ENCODE peak calls at places on chromosomes 7 and 10, in ten cellular contexts. One of them, this sample, is unnamed.

GRCh38 chr10:53005612-53006325 is 233.2 kb upstream of the MBL2 start:
- DNase-seq in left kidney: peak
- DNase-seq in NCI-H1092: no peak
- DNase-seq in fibroblast of the aortic adventitia: no peak
- DNase-seq in germinal center: no peak
- DNase-seq in K562: no peak
- DNase-seq in neural progenitor cell: no peak
- DNase-seq in occipital lobe: no peak
- DNase-seq in T-helper 2 cell: no peak
- DNase-seq in fibroblast of pulmonary artery: no peak
- DNase-seq in this sample: no peak

GRCh38 chr10:784759-785538 is 95.5 kb upstream of the DIP2C start:
- DNase-seq in neural progenitor cell: peak
- DNase-seq in NCI-H1092: no peak
- DNase-seq in fibroblast of pulmonary artery: peak
- DNase-seq in germinal center: no peak
- DNase-seq in fibroblast of the aortic adventitia: peak
- DNase-seq in occipital lobe: peak
- DNase-seq in left kidney: peak
- DNase-seq in T-helper 2 cell: peak
- DNase-seq in K562: peak
- DNase-seq in this sample: peak

GRCh38 chr7:116177009-116177408 is 33.3 kb upstream of the TES start:
- DNase-seq in K562: no peak
- DNase-seq in left kidney: no peak
- DNase-seq in NCI-H1092: no peak
- DNase-seq in occipital lobe: no peak
- DNase-seq in fibroblast of pulmonary artery: peak
- DNase-seq in germinal center: no peak
- DNase-seq in T-helper 2 cell: no peak
- DNase-seq in neural progenitor cell: no peak
- DNase-seq in fibroblast of the aortic adventitia: peak
- DNase-seq in this sample: no peak

GRCh38 chr7:129959480-129960332 is 6.9 kb upstream of the UBE2H start:
- DNase-seq in NCI-H1092: no peak
- DNase-seq in germinal center: no peak
- DNase-seq in T-helper 2 cell: no peak
- DNase-seq in K562: no peak
- DNase-seq in left kidney: no peak
- DNase-seq in neural progenitor cell: no peak
- DNase-seq in fibroblast of the aortic adventitia: no peak
- DNase-seq in occipital lobe: no peak
- DNase-seq in fibroblast of pulmonary artery: peak
- DNase-seq in this sample: no peak

GRCh38 chr7:137538361-137538762 is 194.8 kb upstream of the PTN start:
- DNase-seq in left kidney: no peak
- DNase-seq in K562: no peak
- DNase-seq in T-helper 2 cell: no peak
- DNase-seq in germinal center: no peak
- DNase-seq in occipital lobe: no peak
- DNase-seq in fibroblast of pulmonary artery: peak
- DNase-seq in fibroblast of the aortic adventitia: peak
- DNase-seq in neural progenitor cell: no peak
- DNase-seq in NCI-H1092: no peak
- DNase-seq in this sample: no peak

GRCh38 chr10:24249829-24250415 is 41.0 kb downstream of the KIAA1217 start:
- DNase-seq in neural progenitor cell: no peak
- DNase-seq in germinal center: no peak
- DNase-seq in occipital lobe: no peak
- DNase-seq in left kidney: no peak
- DNase-seq in NCI-H1092: no peak
- DNase-seq in fibroblast of pulmonary artery: peak
- DNase-seq in T-helper 2 cell: no peak
- DNase-seq in K562: no peak
- DNase-seq in fibroblast of the aortic adventitia: peak
- DNase-seq in this sample: no peak

GRCh38 chr7:157521061-157521731 is 184.4 kb downstream of the DNAJB6 start:
- DNase-seq in left kidney: no peak
- DNase-seq in NCI-H1092: no peak
- DNase-seq in fibroblast of pulmonary artery: no peak
- DNase-seq in occipital lobe: no peak
- DNase-seq in fibroblast of the aortic adventitia: no peak
- DNase-seq in K562: no peak
- DNase-seq in germinal center: no peak
- DNase-seq in T-helper 2 cell: no peak
- DNase-seq in neural progenitor cell: no peak
- DNase-seq in this sample: peak

GRCh38 chr10:49744924-49745605 is 17.1 kb downstream of the OGDHL start:
- DNase-seq in NCI-H1092: no peak
- DNase-seq in left kidney: no peak
- DNase-seq in germinal center: no peak
- DNase-seq in fibroblast of the aortic adventitia: no peak
- DNase-seq in K562: no peak
- DNase-seq in fibroblast of pulmonary artery: no peak
- DNase-seq in neural progenitor cell: peak
- DNase-seq in T-helper 2 cell: no peak
- DNase-seq in occipital lobe: no peak
- DNase-seq in this sample: peak

This sample was measured in suprapubic skin.